ENCODE peak calls at places on chromosomes 4 and X, in four cellular contexts. One of them, this sample, is unnamed.

GRCh38 chr4:57147335-57148060 is 37.3 kb upstream of the IGFBP7 start:
- DNase-seq in posterior vena cava: no peak
- DNase-seq in activated B cell treated with CpG ODN at 0.5 μM for 24 hours: no peak
- DNase-seq in tibial artery: no peak
- DNase-seq in this sample: no peak

GRCh38 chr4:138891610-138892009 is 124.0 kb upstream of the NOCT start:
- DNase-seq in posterior vena cava: no peak
- DNase-seq in activated B cell treated with CpG ODN at 0.5 μM for 24 hours: no peak
- DNase-seq in tibial artery: no peak
- DNase-seq in this sample: no peak

GRCh38 chr4:141275834-141276233 is 55.1 kb downstream of the ZNF330 start:
- DNase-seq in posterior vena cava: no peak
- DNase-seq in activated B cell treated with CpG ODN at 0.5 μM for 24 hours: no peak
- DNase-seq in tibial artery: no peak
- DNase-seq in this sample: peak; percentile 19

GRCh38 chr4:176400816-176401461 is 81.2 kb downstream of the SPCS3 start:
- DNase-seq in posterior vena cava: no peak
- DNase-seq in activated B cell treated with CpG ODN at 0.5 μM for 24 hours: no peak
- DNase-seq in tibial artery: no peak
- DNase-seq in this sample: no peak

GRCh38 chr4:7610062-7610670 is 175.4 kb upstream of the PSAPL1 start:
- DNase-seq in posterior vena cava: no peak
- DNase-seq in activated B cell treated with CpG ODN at 0.5 μM for 24 hours: no peak
- DNase-seq in tibial artery: no peak
- DNase-seq in this sample: no peak

GRCh38 chrX:17697191-17697590 is 40.1 kb upstream of the SCML1 start:
- DNase-seq in posterior vena cava: no peak
- DNase-seq in activated B cell treated with CpG ODN at 0.5 μM for 24 hours: no peak
- DNase-seq in tibial artery: no peak
- DNase-seq in this sample: peak; percentile 3

GRCh38 chr4:8404791-8405515 is 35.6 kb downstream of the ACOX3 start:
- DNase-seq in posterior vena cava: peak; percentile 81
- DNase-seq in activated B cell treated with CpG ODN at 0.5 μM for 24 hours: no peak
- DNase-seq in tibial artery: no peak
- DNase-seq in this sample: no peak

GRCh38 chr4:189374176-189374575 is 566.5 kb upstream of the FRG1 start:
- DNase-seq in posterior vena cava: no peak
- DNase-seq in activated B cell treated with CpG ODN at 0.5 μM for 24 hours: no peak
- DNase-seq in tibial artery: no peak
- DNase-seq in this sample: no peak

This sample was measured in KBM-7.